ENCODE peak calls at places on chromosomes 3 and 15, in ten cellular contexts. W, E, Q, G, X, P, H, A, V and F are unnamed samples.

GRCh38 chr15:39438260-39438659 is 142.6 kb upstream of the THBS1 start:
- DNase-seq in W (no peak), E (no peak), Q (no peak), G (no peak), X (no peak), P (no peak), H (no peak), A (no peak), V (no peak), F (no peak)

GRCh38 chr3:16338999-16339398 is 74.0 kb downstream of the OXNAD1 start:
- DNase-seq in W (no peak), E (peak; percentile 85), Q (peak; percentile 68), G (no peak), X (peak; percentile 31), P (no peak), H (no peak), A (peak; percentile 98), V (peak; percentile 40), F (peak; percentile 90)

GRCh38 chr15:50970524-50970923 is 62.0 kb downstream of the AP4E1 start:
- DNase-seq in W (no peak), E (no peak), Q (no peak), G (no peak), X (no peak), P (peak; percentile 66), H (peak; percentile 3), A (no peak), V (no peak), F (no peak)

GRCh38 chr15:65906396-65906795 is 37.1 kb downstream of the RAB11A start:
- DNase-seq in W (no peak), E (peak; percentile 56), Q (peak; percentile 30), G (no peak), X (no peak), P (no peak), H (no peak), A (no peak), V (peak; percentile 89), F (no peak)

GRCh38 chr15:90412356-90413194 is 24.5 kb downstream of the IQGAP1 start:
- DNase-seq in W (peak; percentile 87), E (peak; percentile 97), Q (peak; percentile 72), G (no peak), X (peak; percentile 55), P (no peak), H (peak; percentile 72), A (peak; percentile 81), V (peak; percentile 89), F (peak; percentile 72)

GRCh38 chr3:30550246-30550645 is 56.2 kb upstream of the TGFBR2 start:
- DNase-seq in W (no peak), E (no peak), Q (no peak), G (no peak), X (peak; percentile 34), P (no peak), H (no peak), A (no peak), V (no peak), F (no peak)

GRCh38 chr15:100183921-100184480 is 157.8 kb downstream of the ADAMTS17 start:
- DNase-seq in W (no peak), E (no peak), Q (no peak), G (no peak), X (no peak), P (no peak), H (no peak), A (no peak), V (no peak), F (no peak)

GRCh38 chr3:172882563-172882962 is 132.0 kb downstream of the ECT2 start:
- DNase-seq in W (no peak), E (no peak), Q (no peak), G (no peak), X (no peak), P (no peak), H (no peak), A (no peak), V (no peak), F (no peak)

GRCh38 chr3:32835943-32836342 is 18.1 kb downstream of the TRIM71 start:
- DNase-seq in W (peak; percentile 96), E (no peak), Q (no peak), G (peak; percentile 50), X (no peak), P (no peak), H (no peak), A (no peak), V (no peak), F (no peak)

GRCh38 chr3:154113609-154114008 is 7.6 kb upstream of the ARHGEF26 start:
- DNase-seq in W (no peak), E (no peak), Q (no peak), G (no peak), X (no peak), P (no peak), H (no peak), A (no peak), V (no peak), F (no peak)

GRCh38 chr3:132785292-132785691 is 63.1 kb upstream of the NPHP3 start:
- DNase-seq in W (no peak), E (peak; percentile 60), Q (no peak), G (no peak), X (peak; percentile 57), P (no peak), H (no peak), A (peak; percentile 46), V (no peak), F (peak; percentile 32)

GRCh38 chr15:94416829-94417228 is 185.5 kb downstream of the MCTP2 start:
- DNase-seq in W (no peak), E (no peak), Q (no peak), G (no peak), X (no peak), P (no peak), H (no peak), A (no peak), V (no peak), F (no peak)

GRCh38 chr3:116165190-116165589 is 280.1 kb downstream of the LSAMP start:
- DNase-seq in W (no peak), E (no peak), Q (no peak), G (no peak), X (no peak), P (no peak), H (no peak), A (no peak), V (no peak), F (no peak)

GRCh38 chr3:126913524-126913923 is 69.4 kb upstream of the PLXNA1 start:
- DNase-seq in W (no peak), E (peak; percentile 53), Q (no peak), G (no peak), X (no peak), P (peak; percentile 90), H (no peak), A (no peak), V (peak; percentile 88), F (peak; percentile 53)

GRCh38 chr15:78061963-78062427 is 15.5 kb downstream of the TBC1D2B start:
- DNase-seq in W (no peak), E (no peak), Q (peak; percentile 37), G (no peak), X (peak; percentile 34), P (peak; percentile 82), H (no peak), A (peak; percentile 76), V (no peak), F (peak; percentile 50)

GRCh38 chr15:71784719-71785118 is 25.6 kb upstream of the NR2E3 start:
- DNase-seq in W (peak; percentile 62), E (no peak), Q (no peak), G (no peak), X (no peak), P (no peak), H (no peak), A (no peak), V (no peak), F (no peak)

GRCh38 chr15:88833196-88833595 is 30.0 kb downstream of the ACAN start:
- DNase-seq in W (no peak), E (no peak), Q (no peak), G (no peak), X (no peak), P (no peak), H (no peak), A (no peak), V (no peak), F (no peak)

GRCh38 chr3:184635126-184635525 is 73.5 kb downstream of the EPHB3 start:
- DNase-seq in W (no peak), E (no peak), Q (no peak), G (no peak), X (no peak), P (no peak), H (no peak), A (no peak), V (no peak), F (no peak)

GRCh38 chr15:23686466-23687142 is 501 bp downstream of the NDN start:
- DNase-seq in W (peak; percentile 34), E (no peak), Q (peak; percentile 23), G (peak; percentile 51), X (peak; percentile 2), P (no peak), H (no peak), A (peak; percentile 45), V (no peak), F (peak; percentile 27)
- H3K4me2 ChIP-seq in W (peak overlapping the region; percentile 82), E (no peak overlapping the region), Q (peak overlapping the region; percentile 78), G (peak overlapping the region; percentile 81), X (peak overlapping the region; percentile 46), P (no peak overlapping the region), H (no peak overlapping the region), A (peak overlapping the region; percentile 49), V (no peak overlapping the region), F (peak overlapping the region; percentile 44)

GRCh38 chr15:81097116-81097892 is 36.8 kb upstream of the CFAP161 start:
- DNase-seq in W (no peak), E (no peak), Q (no peak), G (no peak), X (peak; percentile 73), P (no peak), H (no peak), A (no peak), V (no peak), F (no peak)
- TF ChIP-seq EZH2 in W (no peak), E (no peak), Q (no peak), G (no peak), X (no peak), P (no peak), H (no peak), A (no peak), V (no peak), F (no peak)

GRCh38 chr3:81041331-81041730 is 720.1 kb downstream of the GBE1 start:
- DNase-seq in W (no peak), E (no peak), Q (no peak), G (no peak), X (no peak), P (no peak), H (no peak), A (peak; percentile 0), V (no peak), F (no peak)
- H3K4me2 ChIP-seq in W (no peak overlapping the region), E (no peak overlapping the region), Q (no peak overlapping the region), G (no peak overlapping the region), X (no peak overlapping the region), P (no peak overlapping the region), H (no peak overlapping the region), A (no peak overlapping the region), V (no peak overlapping the region), F (no peak overlapping the region)

DNA sequence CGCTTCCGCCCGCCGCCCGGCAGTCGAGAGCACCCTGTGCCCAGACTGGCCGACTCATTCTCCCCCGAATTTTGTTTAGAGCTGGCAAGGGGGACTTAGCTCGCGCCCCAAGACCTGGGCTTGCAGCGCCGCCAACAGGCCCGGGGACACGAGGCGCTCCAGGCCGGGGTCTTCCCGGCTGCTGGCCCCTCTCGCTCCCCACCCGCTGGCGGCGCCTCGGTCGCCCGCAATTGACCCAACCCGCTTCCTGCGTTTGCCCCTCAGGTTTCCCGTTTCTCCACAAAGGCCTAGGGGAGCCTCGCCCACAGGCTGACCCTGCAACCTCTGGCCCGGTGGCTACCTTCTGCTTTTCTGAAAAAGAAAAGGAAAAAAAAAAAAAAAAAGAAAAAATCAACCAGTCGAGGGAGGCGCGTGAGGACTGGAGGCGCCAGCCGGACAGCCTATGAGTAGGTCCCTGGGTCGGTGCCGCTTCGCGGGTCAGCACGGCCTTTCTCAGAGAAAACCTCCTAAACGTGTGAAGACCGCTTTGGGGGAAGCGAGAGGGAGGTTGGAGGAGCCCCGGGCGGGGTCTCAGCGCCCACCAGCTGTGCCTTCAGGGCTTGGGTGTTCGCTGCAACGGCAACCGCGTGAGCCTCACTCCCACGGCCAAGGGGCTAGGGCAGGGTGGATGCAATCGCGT is 7.2 kb downstream of the FOXL2 start:
- DNase-seq in W (peak; percentile 84), E (no peak), Q (no peak), G (peak; percentile 84), X (no peak), P (no peak), H (no peak), A (no peak), V (no peak), F (no peak)
- TF ChIP-seq EZH2 in W (peak; percentile 72), E (no peak), Q (peak; percentile 99), G (peak; percentile 79), X (no peak), P (no peak), H (no peak), A (no peak), V (no peak), F (peak; percentile 83)